ENCODE peak calls at places on chromosomes 4 and X, in nine cellular contexts. Q, G, L, Y, N, I, E, X and D are unnamed samples.
A peak's percentile ranks its signal among the peaks of the same experiment; 100 is the strongest.

GRCh38 chr4:118742050-118742449 is 56.9 kb downstream of the METTL14 start:
- DNase-seq in Q (no peak), G (no peak), L (no peak), Y (no peak), N (no peak), I (no peak), E (no peak), X (no peak), D (no peak)

GRCh38 chr4:147879676-147880075 is 147.8 kb downstream of the ARHGAP10 start:
- DNase-seq in Q (no peak), G (no peak), L (no peak), Y (no peak), N (no peak), I (no peak), E (no peak), X (no peak), D (no peak)

GRCh38 chr4:76892001-76892400 is 5.9 kb downstream of the SOWAHB start:
- DNase-seq in Q (no peak), G (no peak), L (no peak), Y (no peak), N (no peak), I (no peak), E (no peak), X (no peak), D (no peak)

GRCh38 chrX:77447339-77448149 is at the start of gene FGF16:
- DNase-seq in Q (no peak), G (no peak), L (peak; percentile 33), Y (peak; percentile 19), N (no peak), I (no peak), E (no peak), X (no peak), D (peak; percentile 52)

GRCh38 chr4:123995939-123996338 is 599.3 kb downstream of the SPRY1 start:
- DNase-seq in Q (no peak), G (peak; percentile 59), L (peak; percentile 79), Y (no peak), N (no peak), I (no peak), E (no peak), X (no peak), D (no peak)

GRCh38 chr4:55356991-55357461 is 11.0 kb downstream of the SRD5A3 start:
- DNase-seq in Q (peak; percentile 20), G (peak; percentile 73), L (no peak), Y (no peak), N (no peak), I (no peak), E (no peak), X (no peak), D (no peak)

GRCh38 chr4:118740869-118741268 is 55.7 kb downstream of the METTL14 start:
- DNase-seq in Q (no peak), G (peak; percentile 36), L (no peak), Y (peak; percentile 17), N (peak; percentile 55), I (no peak), E (no peak), X (no peak), D (no peak)

GRCh38 chrX:132612990-132613564 is 124.2 kb upstream of the MBNL3 start:
- DNase-seq in Q (peak; percentile 23), G (peak; percentile 61), L (peak; percentile 24), Y (peak; percentile 28), N (peak; percentile 81), I (peak; percentile 27), E (peak; percentile 11), X (peak; percentile 20), D (peak; percentile 71)

GRCh38 chrX:52574416-52575275 is 57.8 kb upstream of the XAGE1B start:
- DNase-seq in Q (peak; percentile 76), G (peak; percentile 65), L (peak; percentile 41), Y (peak; percentile 65), N (peak; percentile 62), I (peak; percentile 27), E (peak; percentile 0), X (peak; percentile 16), D (no peak)

GRCh38 chr4:184383497-184384055 is 90.8 kb downstream of the IRF2 start:
- DNase-seq in Q (peak; percentile 54), G (peak; percentile 90), L (peak; percentile 89), Y (no peak), N (no peak), I (peak; percentile 32), E (no peak), X (no peak), D (peak; percentile 65)

GRCh38 chr4:77072195-77072753 is 3.5 kb downstream of the CCNI start:
- DNase-seq in Q (no peak), G (peak; percentile 29), L (no peak), Y (peak; percentile 52), N (no peak), I (no peak), E (no peak), X (no peak), D (no peak)

GRCh38 chrX:69133561-69134542 is 31.4 kb downstream of the PJA1 start:
- DNase-seq in Q (peak; percentile 78), G (peak; percentile 79), L (peak; percentile 30), Y (no peak), N (peak; percentile 72), I (no peak), E (no peak), X (peak; percentile 24), D (peak; percentile 22)

GRCh38 chr4:96784336-96784735 is 944.4 kb downstream of the PDHA2 start:
- DNase-seq in Q (no peak), G (no peak), L (no peak), Y (no peak), N (no peak), I (no peak), E (no peak), X (no peak), D (no peak)

GRCh38 chr4:158667651-158668198 is 4.0 kb downstream of the C4orf46 start:
- DNase-seq in Q (peak; percentile 53), G (peak; percentile 53), L (peak; percentile 47), Y (peak; percentile 50), N (peak; percentile 22), I (peak; percentile 29), E (no peak), X (no peak), D (no peak)

GRCh38 chr4:73661646-73662119 is 41.4 kb upstream of the RASSF6 start:
- DNase-seq in Q (peak; percentile 13), G (peak; percentile 94), L (peak; percentile 96), Y (no peak), N (no peak), I (no peak), E (no peak), X (no peak), D (no peak)
- H3K27ac ChIP-seq in Q (no peak overlapping the region), G (peak overlapping the region; percentile 75), L (peak overlapping the region; percentile 94), Y (no peak overlapping the region), N (no peak overlapping the region), I (no peak overlapping the region), E (no peak overlapping the region), X (no peak overlapping the region), D (no peak overlapping the region)

GRCh38 chrX:48937065-48937907 is 18.5 kb upstream of the PIM2 start:
- DNase-seq in Q (no peak), G (no peak), L (no peak), Y (peak; percentile 99), N (peak; percentile 30), I (peak; percentile 84), E (peak; percentile 79), X (peak; percentile 61), D (peak; percentile 47)

GRCh38 chrX:48938721-48939416 is 18.5 kb downstream of the OTUD5 start:
- DNase-seq in Q (no peak), G (no peak), L (no peak), Y (peak; percentile 92), N (no peak), I (peak; percentile 69), E (no peak), X (no peak), D (no peak)

GRCh38 chrX:48942895-48943294 is 14.5 kb downstream of the OTUD5 start:
- DNase-seq in Q (no peak), G (no peak), L (no peak), Y (no peak), N (no peak), I (no peak), E (no peak), X (no peak), D (no peak)

GRCh38 chrX:48939417-48940228 is 17.8 kb downstream of the OTUD5 start:
- DNase-seq in Q (no peak), G (no peak), L (no peak), Y (peak; percentile 77), N (no peak), I (peak; percentile 33), E (no peak), X (no peak), D (no peak)

DNA sequence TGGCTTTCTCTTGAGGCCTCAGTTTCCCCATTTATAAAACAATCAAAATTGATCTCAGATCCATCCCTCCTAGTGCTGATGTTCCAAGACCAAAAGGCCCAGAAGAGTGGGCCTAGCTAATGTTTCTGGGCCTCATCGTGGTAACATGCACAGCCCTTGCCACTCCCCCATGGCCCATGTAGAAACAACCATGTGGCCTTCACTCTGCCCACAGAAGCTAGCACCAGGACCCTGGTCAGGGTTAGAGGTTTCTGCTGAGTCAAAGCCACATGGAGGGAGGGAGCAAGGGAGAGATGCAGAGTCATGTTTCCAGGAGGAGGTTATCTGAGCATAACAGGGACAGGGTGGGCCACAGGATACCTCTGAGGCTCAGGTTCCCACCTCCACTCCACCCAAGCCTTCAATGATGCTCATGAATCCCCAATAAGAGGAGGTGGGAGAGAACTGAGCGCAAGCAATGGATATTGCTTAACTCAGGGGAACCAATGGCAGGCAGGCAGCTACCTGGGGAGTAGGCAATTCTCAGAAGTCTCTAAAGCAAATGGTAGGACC is 16.9 kb downstream of the OTUD5 start:
- DNase-seq in Q (no peak), G (no peak), L (no peak), Y (no peak), N (no peak), I (no peak), E (no peak), X (no peak), D (no peak)
- H3K4me1 ChIP-seq in Q (no peaks in the 10 kb centered on the region), G (no peaks in the 10 kb centered on the region), L (no peaks in the 10 kb centered on the region), Y (peaks cover 88% of the 10 kb centered on the region), N (no peaks in the 10 kb centered on the region), I (peaks cover 27% of the 10 kb centered on the region), E (peaks cover 91% of the 10 kb centered on the region), X (peaks cover 62% of the 10 kb centered on the region), D (no peaks in the 10 kb centered on the region)

DNA sequence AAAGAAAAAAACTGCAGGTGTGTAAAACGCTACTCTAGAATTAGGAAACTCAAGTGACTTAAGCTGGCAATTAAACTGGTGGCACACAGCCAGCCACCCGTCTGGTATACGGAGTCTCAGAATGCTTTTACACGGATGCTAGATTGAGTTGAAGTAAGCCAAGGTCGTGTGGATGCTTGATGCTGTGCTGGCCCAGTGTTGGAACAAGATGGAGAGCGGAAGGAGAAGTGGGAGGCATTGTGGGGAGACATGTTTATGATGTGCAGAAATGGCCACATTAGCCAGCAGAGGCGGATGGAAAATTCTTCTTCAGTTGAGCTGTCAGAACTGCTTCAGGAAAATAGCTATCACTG is 750.5 kb upstream of the HS3ST1 start:
- DNase-seq in Q (no peak), G (no peak), L (no peak), Y (no peak), N (peak; percentile 32), I (no peak), E (no peak), X (no peak), D (peak; percentile 40)
- H3K27ac ChIP-seq in Q (no peak overlapping the region), G (no peak overlapping the region), L (no peak overlapping the region), Y (no peak overlapping the region), N (no peak overlapping the region), I (no peak overlapping the region), E (no peak overlapping the region), X (no peak overlapping the region), D (no peak overlapping the region)

DNA sequence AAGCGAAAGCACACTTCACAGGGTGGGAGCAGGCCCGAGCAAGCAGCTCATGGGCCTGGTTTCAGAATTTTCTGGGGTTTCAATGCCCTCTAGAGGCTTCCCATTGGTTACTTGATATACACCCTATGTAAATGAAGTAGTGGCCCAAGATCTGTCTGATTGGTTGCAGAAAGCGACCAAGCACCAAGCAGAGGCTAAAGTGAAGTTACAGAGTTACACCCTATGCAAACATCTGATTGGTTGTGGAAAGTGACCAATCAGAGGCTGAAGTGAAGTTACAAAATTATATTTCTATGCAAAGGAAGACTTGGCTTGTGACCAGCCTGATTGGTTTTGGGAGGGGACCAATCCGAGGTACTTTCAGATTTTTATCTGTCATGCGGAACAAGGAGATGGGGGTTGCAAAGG is 8.2 kb downstream of the FHIP1A start:
- DNase-seq in Q (no peak), G (peak; percentile 28), L (no peak), Y (peak; percentile 12), N (no peak), I (no peak), E (no peak), X (no peak), D (no peak)
- H3K4me1 ChIP-seq in Q (peaks cover 11% of the 10 kb centered on the region), G (peaks cover 56% of the 10 kb centered on the region), L (peaks cover 43% of the 10 kb centered on the region), Y (no peaks in the 10 kb centered on the region), N (peaks cover 6% of the 10 kb centered on the region), I (peaks cover 14% of the 10 kb centered on the region), E (no peaks in the 10 kb centered on the region), X (peaks cover 6% of the 10 kb centered on the region), D (no peaks in the 10 kb centered on the region)